ENCODE peak calls at places on chromosomes 2 and 18, in four cellular contexts. One of them, this sample, is unnamed.

GRCh38 chr18:65754121-65754520 is 3.3 kb downstream of the CDH7 start:
- DNase-seq in K562: no peak
- DNase-seq in GM12878: no peak
- DNase-seq in H1: no peak
- DNase-seq in this sample: no peak

GRCh38 chr2:135984199-135985017 is 1.0 kb downstream of the DARS1 start:
- DNase-seq in H1: no peak
- DNase-seq in GM12878: peak; percentile 84
- DNase-seq in K562: no peak
- DNase-seq in this sample: no peak

GRCh38 chr2:82062469-82062868 is 1757.9 kb upstream of the LRRTM1 start:
- DNase-seq in GM12878: no peak
- DNase-seq in H1: peak; percentile 27
- DNase-seq in K562: no peak
- DNase-seq in this sample: no peak

GRCh38 chr2:210188755-210189154 is 17.5 kb upstream of the KANSL1L start:
- DNase-seq in GM12878: no peak
- DNase-seq in K562: no peak
- DNase-seq in H1: no peak
- DNase-seq in this sample: no peak

GRCh38 chr2:191434072-191434471 is 188.9 kb downstream of the MYO1B start:
- DNase-seq in GM12878: no peak
- DNase-seq in H1: no peak
- DNase-seq in K562: no peak
- DNase-seq in this sample: no peak

GRCh38 chr2:148338544-148338943 is 306.0 kb upstream of the EPC2 start:
- DNase-seq in K562: no peak
- DNase-seq in H1: no peak
- DNase-seq in GM12878: no peak
- DNase-seq in this sample: no peak

GRCh38 chr2:158818511-158818910 is 23.4 kb downstream of the DAPL1 start:
- DNase-seq in K562: no peak
- DNase-seq in H1: no peak
- DNase-seq in GM12878: no peak
- DNase-seq in this sample: no peak

GRCh38 chr2:145323512-145323911 is 803.6 kb upstream of the ZEB2 start:
- DNase-seq in H1: no peak
- DNase-seq in GM12878: no peak
- DNase-seq in K562: no peak
- DNase-seq in this sample: peak; percentile 74

GRCh38 chr18:9242987-9243386 is 91.6 kb upstream of the TWSG1 start:
- DNase-seq in K562: no peak
- DNase-seq in GM12878: no peak
- DNase-seq in H1: no peak
- DNase-seq in this sample: no peak

GRCh38 chr2:42978175-42978886 is 185.9 kb upstream of the HAAO start:
- DNase-seq in GM12878: no peak
- DNase-seq in H1: no peak
- DNase-seq in K562: no peak
- DNase-seq in this sample: no peak

GRCh38 chr2:108587621-108588020 is 53.4 kb downstream of the LIMS1 start:
- DNase-seq in H1: no peak
- DNase-seq in GM12878: no peak
- DNase-seq in K562: no peak
- DNase-seq in this sample: no peak

GRCh38 chr2:3212984-3213383 is 164.6 kb downstream of the EIPR1 start:
- DNase-seq in GM12878: no peak
- DNase-seq in H1: no peak
- DNase-seq in K562: no peak
- DNase-seq in this sample: no peak

GRCh38 chr2:144401036-144401435 is 118.9 kb downstream of the ZEB2 start:
- DNase-seq in GM12878: no peak
- DNase-seq in K562: no peak
- DNase-seq in H1: no peak
- DNase-seq in this sample: no peak

GRCh38 chr2:148303166-148303565 is 282.3 kb downstream of the MBD5 start:
- DNase-seq in K562: no peak
- DNase-seq in GM12878: no peak
- DNase-seq in H1: peak; percentile 9
- DNase-seq in this sample: no peak

GRCh38 chr2:37458133-37458532 is 113.7 kb downstream of the QPCT start:
- DNase-seq in H1: no peak
- DNase-seq in GM12878: no peak
- DNase-seq in K562: no peak
- DNase-seq in this sample: no peak

GRCh38 chr2:52810460-52810859 is 957.1 kb upstream of the CHAC2 start:
- DNase-seq in H1: no peak
- DNase-seq in K562: no peak
- DNase-seq in GM12878: no peak
- DNase-seq in this sample: peak; percentile 32

GRCh38 chr2:18156002-18156401 is 277.5 kb downstream of the KCNS3 start:
- DNase-seq in H1: no peak
- DNase-seq in GM12878: no peak
- DNase-seq in K562: no peak
- DNase-seq in this sample: no peak

GRCh38 chr2:99949963-99950362 is 192.4 kb downstream of the AFF3 start:
- DNase-seq in H1: no peak
- DNase-seq in K562: no peak
- DNase-seq in GM12878: no peak
- DNase-seq in this sample: no peak

GRCh38 chr2:235668782-235669181 is 174.9 kb downstream of the AGAP1 start:
- DNase-seq in K562: no peak
- DNase-seq in GM12878: no peak
- DNase-seq in H1: no peak
- DNase-seq in this sample: no peak

GRCh38 chr2:46337208-46337994 is 40.2 kb downstream of the EPAS1 start:
- DNase-seq in H1: no peak
- DNase-seq in GM12878: no peak
- DNase-seq in K562: no peak
- DNase-seq in this sample: no peak

GRCh38 chr18:2482711-2483475 is 88.4 kb downstream of the METTL4 start:
- DNase-seq in K562: no peak
- DNase-seq in H1: no peak
- DNase-seq in GM12878: no peak
- DNase-seq in this sample: no peak

GRCh38 chr2:205757271-205757670 is 75.0 kb downstream of the NRP2 start:
- DNase-seq in GM12878: no peak
- DNase-seq in K562: no peak
- DNase-seq in H1: no peak
- DNase-seq in this sample: no peak

GRCh38 chr2:137220438-137220998 is 455.2 kb downstream of the THSD7B start:
- DNase-seq in H1: no peak
- DNase-seq in GM12878: no peak
- DNase-seq in K562: no peak
- DNase-seq in this sample: no peak

GRCh38 chr2:172288603-172289002 is 138.8 kb upstream of the ITGA6 start:
- DNase-seq in GM12878: no peak
- DNase-seq in K562: no peak
- DNase-seq in H1: no peak
- DNase-seq in this sample: peak; percentile 74

GRCh38 chr2:165675551-165675968 is 118.5 kb downstream of the GALNT3 start:
- DNase-seq in GM12878: no peak
- DNase-seq in H1: no peak
- DNase-seq in K562: no peak
- DNase-seq in this sample: no peak
- TF ChIP-seq EGR1 in GM12878: no peak
- TF ChIP-seq EGR1 in H1: no peak
- TF ChIP-seq EGR1 in K562: no peak
- TF ChIP-seq EGR1 in this sample: no peak

GRCh38 chr2:101827246-101827645 is 129.7 kb downstream of the MAP4K4 start:
- DNase-seq in GM12878: no peak
- DNase-seq in K562: no peak
- DNase-seq in H1: no peak
- DNase-seq in this sample: no peak

GRCh38 chr2:101829429-101829828 is 131.9 kb downstream of the MAP4K4 start:
- DNase-seq in K562: no peak
- DNase-seq in GM12878: no peak
- DNase-seq in H1: no peak
- DNase-seq in this sample: no peak

GRCh38 chr2:101830146-101830545 is 132.6 kb downstream of the MAP4K4 start:
- DNase-seq in H1: no peak
- DNase-seq in K562: no peak
- DNase-seq in GM12878: no peak
- DNase-seq in this sample: no peak

GRCh38 chr2:101829018-101829396 is 131.5 kb downstream of the MAP4K4 start:
- DNase-seq in H1: no peak
- DNase-seq in GM12878: no peak
- DNase-seq in K562: no peak
- DNase-seq in this sample: no peak

DNA sequence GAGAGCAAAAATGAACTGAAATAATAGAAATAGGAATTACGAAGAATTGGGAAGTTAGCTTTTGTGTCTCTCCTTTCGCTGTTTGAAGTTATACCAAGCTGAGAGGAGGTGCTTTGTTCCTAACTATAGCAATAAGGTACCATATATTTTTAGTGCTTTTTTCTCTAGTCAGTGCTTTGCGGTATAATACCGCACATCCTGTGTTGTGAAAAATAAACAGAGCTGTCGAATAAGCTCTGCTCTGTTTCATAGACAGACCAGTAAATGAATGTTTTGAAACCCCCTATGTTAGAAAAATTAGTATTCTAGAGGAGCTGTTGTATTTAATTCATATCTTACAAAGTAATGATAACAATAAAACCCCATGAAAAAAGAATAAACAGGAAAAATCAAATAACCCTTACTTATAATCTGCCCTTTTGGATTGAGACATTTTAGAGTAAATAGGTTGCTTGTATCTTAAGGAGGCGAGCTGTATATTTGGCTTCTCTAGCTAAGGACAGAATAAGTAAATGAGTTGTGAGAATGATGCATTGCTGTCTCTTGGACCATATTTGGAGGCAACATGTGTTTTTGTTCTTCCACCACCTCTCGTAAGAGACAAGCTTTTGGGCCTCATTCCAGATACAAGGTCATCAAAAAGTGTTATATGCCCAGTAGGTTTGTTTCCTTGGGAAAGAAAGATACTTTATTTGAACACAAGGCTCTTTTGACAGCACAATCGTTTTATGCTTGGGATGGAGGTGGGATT is 130.9 kb downstream of the MAP4K4 start:
- DNase-seq in H1: no peak
- DNase-seq in K562: no peak
- DNase-seq in GM12878: no peak
- DNase-seq in this sample: no peak
- TF ChIP-seq EGR1 in H1: no peak
- TF ChIP-seq EGR1 in K562: no peak
- TF ChIP-seq EGR1 in GM12878: no peak
- TF ChIP-seq EGR1 in this sample: no peak

GRCh38 chr18:11671156-11671555 is 17.9 kb upstream of the GNAL start:
- DNase-seq in H1: no peak
- DNase-seq in K562: no peak
- DNase-seq in GM12878: no peak
- DNase-seq in this sample: no peak
- TF ChIP-seq EGR1 in H1: no peak
- TF ChIP-seq EGR1 in K562: no peak
- TF ChIP-seq EGR1 in GM12878: no peak
- TF ChIP-seq EGR1 in this sample: no peak

DNA sequence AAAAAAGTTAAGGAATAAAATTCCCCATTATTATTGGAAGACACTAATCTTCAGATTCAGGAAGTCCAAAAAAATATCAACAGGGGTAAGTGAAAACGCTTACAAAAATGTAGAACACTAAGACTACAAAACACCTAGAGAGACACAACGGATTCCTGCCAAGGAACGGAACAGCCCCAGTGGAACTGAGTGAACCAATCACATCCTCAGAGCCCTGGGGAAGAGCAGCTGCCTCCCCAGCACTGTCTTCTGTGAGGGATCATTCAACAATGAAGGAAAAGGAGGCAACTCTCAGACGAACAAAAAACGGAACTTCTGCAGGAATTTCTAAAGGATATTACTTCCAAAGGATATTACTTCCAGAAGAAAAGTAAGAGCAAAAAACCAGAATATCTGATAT is 82.0 kb downstream of the HDAC4 start:
- DNase-seq in H1: no peak
- DNase-seq in GM12878: no peak
- DNase-seq in K562: peak; percentile 59
- DNase-seq in this sample: no peak
- TF ChIP-seq EGR1 in H1: no peak
- TF ChIP-seq EGR1 in GM12878: no peak
- TF ChIP-seq EGR1 in K562: no peak
- TF ChIP-seq EGR1 in this sample: no peak

GRCh38 chr18:73461038-73461779 is 593.4 kb upstream of the NETO1 start:
- DNase-seq in H1: no peak
- DNase-seq in GM12878: no peak
- DNase-seq in K562: no peak
- DNase-seq in this sample: no peak
- TF ChIP-seq EGR1 in H1: no peak
- TF ChIP-seq EGR1 in GM12878: no peak
- TF ChIP-seq EGR1 in K562: no peak
- TF ChIP-seq EGR1 in this sample: no peak

DNA sequence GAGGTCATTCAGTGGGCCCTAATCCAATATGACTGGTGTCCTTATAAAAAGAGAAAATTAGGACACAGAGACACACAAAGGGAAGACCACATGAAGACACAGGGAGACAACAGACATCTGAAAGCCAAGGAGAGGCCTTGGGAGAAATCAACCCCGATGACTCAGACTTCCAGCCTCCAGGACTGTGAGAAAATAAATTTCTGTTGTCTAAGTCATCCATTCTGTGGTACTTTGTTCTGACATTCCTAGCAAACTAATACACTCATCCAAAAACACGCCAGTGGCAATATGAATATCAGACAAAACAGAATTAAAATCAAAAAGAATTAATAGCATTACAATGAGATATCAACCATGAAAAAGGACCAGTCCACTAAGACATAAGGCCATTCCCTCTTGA is 303.6 kb downstream of the SS18 start:
- DNase-seq in GM12878: no peak
- DNase-seq in K562: no peak
- DNase-seq in H1: no peak
- DNase-seq in this sample: no peak
- TF ChIP-seq EGR1 in GM12878: no peak
- TF ChIP-seq EGR1 in K562: no peak
- TF ChIP-seq EGR1 in H1: no peak
- TF ChIP-seq EGR1 in this sample: no peak

GRCh38 chr18:35641916-35642315 is 60.4 kb downstream of the GALNT1 start:
- DNase-seq in K562: no peak
- DNase-seq in H1: no peak
- DNase-seq in GM12878: no peak
- DNase-seq in this sample: no peak
- TF ChIP-seq EGR1 in K562: no peak
- TF ChIP-seq EGR1 in H1: no peak
- TF ChIP-seq EGR1 in GM12878: no peak
- TF ChIP-seq EGR1 in this sample: no peak

GRCh38 chr2:238220892-238221521 is 17.5 kb upstream of the ILKAP start:
- DNase-seq in H1: no peak
- DNase-seq in GM12878: no peak
- DNase-seq in K562: no peak
- DNase-seq in this sample: no peak
- TF ChIP-seq EGR1 in H1: no peak
- TF ChIP-seq EGR1 in GM12878: no peak
- TF ChIP-seq EGR1 in K562: no peak
- TF ChIP-seq EGR1 in this sample: no peak

GRCh38 chr2:120436885-120437603 is 91.1 kb downstream of the INHBB start:
- DNase-seq in K562: peak; percentile 66
- DNase-seq in GM12878: no peak
- DNase-seq in H1: peak; percentile 53
- DNase-seq in this sample: peak; percentile 50
- TF ChIP-seq EGR1 in K562: no peak
- TF ChIP-seq EGR1 in GM12878: no peak
- TF ChIP-seq EGR1 in H1: no peak
- TF ChIP-seq EGR1 in this sample: no peak

This sample was measured in HCT116.